ENCODE peak calls at places on chromosomes 3 and 15, in ten cellular contexts. X is fibroblast of pulmonary artery, E is adrenal gland, H is fibroblast of villous mesenchyme, A is dorsolateral prefrontal cortex, V is psoas muscle, J is mammary epithelial cell, M is stomach, P is osteocyte, W is epithelial cell of esophagus. L is an unnamed sample.

GRCh38 chr15:60047701-60048100 is 43.6 kb downstream of the FOXB1 start:
- DNase-seq in X (peak; percentile 31), E (no peak), H (no peak), A (no peak), V (no peak), J (no peak), M (no peak), P (no peak), W (peak; percentile 21), L (no peak)

GRCh38 chr3:159922861-159923312 is 65.7 kb upstream of the IL12A start:
- DNase-seq in X (no peak), E (no peak), H (no peak), A (no peak), V (no peak), J (no peak), M (no peak), P (no peak), W (no peak), L (no peak)

GRCh38 chr15:25734680-25735355 is 128.3 kb downstream of the ATP10A start:
- DNase-seq in X (no peak), E (no peak), H (no peak), A (no peak), V (no peak), J (no peak), M (no peak), P (peak; percentile 44), W (no peak), L (no peak)

GRCh38 chr15:38401101-38401500 is 52.8 kb upstream of the FAM98B start:
- DNase-seq in X (peak; percentile 34), E (no peak), H (no peak), A (no peak), V (no peak), J (peak; percentile 4), M (no peak), P (no peak), W (no peak), L (no peak)

GRCh38 chr3:43178891-43179366 is 73.0 kb upstream of the POMGNT2 start:
- DNase-seq in X (peak; percentile 33), E (peak; percentile 44), H (peak; percentile 85), A (no peak), V (no peak), J (peak; percentile 75), M (peak; percentile 43), P (peak; percentile 78), W (peak; percentile 86), L (no peak)

GRCh38 chr3:127741246-127741645 is 68.5 kb downstream of the ABTB1 start:
- DNase-seq in X (no peak), E (no peak), H (no peak), A (peak; percentile 28), V (no peak), J (no peak), M (no peak), P (no peak), W (no peak), L (no peak)

GRCh38 chr15:101499863-101500713 is 10.6 kb upstream of the PCSK6 start:
- DNase-seq in X (no peak), E (peak; percentile 87), H (peak; percentile 35), A (no peak), V (peak; percentile 86), J (no peak), M (peak; percentile 73), P (peak; percentile 62), W (no peak), L (no peak)

GRCh38 chr3:11096266-11097135 is 57.8 kb upstream of the HRH1 start:
- DNase-seq in X (peak; percentile 93), E (peak; percentile 71), H (peak; percentile 94), A (peak; percentile 78), V (peak; percentile 83), J (peak; percentile 93), M (peak; percentile 38), P (peak; percentile 92), W (peak; percentile 91), L (peak; percentile 38)

GRCh38 chr3:42052867-42053351 is 38.2 kb upstream of the TRAK1 start:
- DNase-seq in X (no peak), E (no peak), H (peak; percentile 63), A (no peak), V (no peak), J (no peak), M (no peak), P (no peak), W (no peak), L (no peak)

GRCh38 chr3:48042071-48042760 is 26.0 kb upstream of the MAP4 start:
- DNase-seq in X (no peak), E (no peak), H (no peak), A (no peak), V (no peak), J (peak; percentile 67), M (no peak), P (no peak), W (peak; percentile 32), L (no peak)

GRCh38 chr3:9786825-9787654 is 5.2 kb downstream of the TADA3 start:
- DNase-seq in X (no peak), E (no peak), H (no peak), A (no peak), V (no peak), J (no peak), M (no peak), P (no peak), W (no peak), L (no peak)
- TF ChIP-seq CTCF in X (peak; percentile 52), E (no peak), H (peak; percentile 43), A (no peak), V (no peak), J (peak; percentile 35), M (no peak), P (peak; percentile 57), W (peak; percentile 50), L (peak; percentile 59)

GRCh38 chr3:102224171-102224570 is 210.6 kb upstream of the ZPLD1 start:
- DNase-seq in X (peak; percentile 46), E (no peak), H (peak; percentile 40), A (no peak), V (no peak), J (no peak), M (no peak), P (no peak), W (peak; percentile 54), L (no peak)
- TF ChIP-seq CTCF in X (peak; percentile 33), E (no peak), H (peak; percentile 47), A (peak; percentile 33), V (no peak), J (peak; percentile 22), M (no peak), P (peak; percentile 45), W (peak; percentile 48), L (no peak)

GRCh38 chr15:78171864-78172472 is 22.8 kb downstream of the IDH3A start:
- DNase-seq in X (no peak), E (no peak), H (no peak), A (no peak), V (no peak), J (no peak), M (no peak), P (no peak), W (no peak), L (no peak)

GRCh38 chr15:78178056-78178455 is 28.9 kb downstream of the IDH3A start:
- DNase-seq in X (no peak), E (no peak), H (no peak), A (no peak), V (no peak), J (no peak), M (no peak), P (no peak), W (no peak), L (no peak)

GRCh38 chr15:78174398-78174797 is 25.2 kb downstream of the IDH3A start:
- DNase-seq in X (no peak), E (no peak), H (no peak), A (no peak), V (no peak), J (no peak), M (no peak), P (no peak), W (no peak), L (no peak)

GRCh38 chr15:78177447-78177873 is 28.3 kb downstream of the IDH3A start:
- DNase-seq in X (peak; percentile 25), E (peak; percentile 36), H (peak; percentile 28), A (peak; percentile 73), V (no peak), J (no peak), M (peak; percentile 42), P (no peak), W (peak; percentile 39), L (peak; percentile 67)

DNA sequence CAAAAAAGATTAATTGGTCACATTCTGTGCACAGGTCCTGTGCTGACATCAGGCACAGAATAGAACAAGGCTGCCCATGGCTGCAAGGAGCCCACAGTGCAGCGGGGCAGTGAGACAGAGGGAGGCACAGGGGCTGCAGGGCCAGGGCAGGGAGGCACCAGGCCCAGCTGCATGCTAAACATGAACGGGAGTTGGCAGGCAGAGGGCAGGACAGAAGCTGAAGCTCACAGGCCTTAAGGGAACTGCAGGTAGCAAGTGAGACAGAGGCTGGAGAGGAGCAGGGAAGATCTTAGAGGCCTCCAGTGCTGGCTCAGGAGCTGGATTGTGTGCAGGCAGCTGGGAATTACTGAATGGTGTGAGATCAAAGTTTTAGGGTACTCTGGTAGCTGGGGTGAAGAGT is 26.2 kb downstream of the IDH3A start:
- DNase-seq in X (no peak), E (no peak), H (no peak), A (no peak), V (no peak), J (no peak), M (no peak), P (no peak), W (no peak), L (no peak)
- TF ChIP-seq CTCF in X (no peak), E (no peak), H (no peak), A (no peak), V (no peak), J (no peak), M (no peak), P (no peak), W (no peak), L (no peak)

DNA sequence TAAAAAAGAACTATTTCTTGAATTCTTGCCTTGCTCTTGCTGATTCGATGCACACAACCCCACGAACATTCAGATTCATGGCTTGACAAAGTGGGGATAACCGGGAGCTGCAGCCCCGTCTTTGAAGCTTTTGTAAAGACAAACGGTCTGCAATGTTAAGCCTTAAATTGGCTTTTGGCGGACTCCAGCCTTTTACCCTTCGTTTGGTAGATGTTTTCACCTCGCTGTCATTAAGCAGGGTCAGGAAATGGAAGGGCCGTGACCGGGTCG is 376 bp upstream of the MAP2K5 start:
- DNase-seq in X (no peak), E (no peak), H (no peak), A (no peak), V (no peak), J (no peak), M (no peak), P (no peak), W (no peak), L (no peak)
- TF ChIP-seq CTCF in X (no peak), E (no peak), H (no peak), A (no peak), V (no peak), J (no peak), M (no peak), P (no peak), W (no peak), L (no peak)

DNA sequence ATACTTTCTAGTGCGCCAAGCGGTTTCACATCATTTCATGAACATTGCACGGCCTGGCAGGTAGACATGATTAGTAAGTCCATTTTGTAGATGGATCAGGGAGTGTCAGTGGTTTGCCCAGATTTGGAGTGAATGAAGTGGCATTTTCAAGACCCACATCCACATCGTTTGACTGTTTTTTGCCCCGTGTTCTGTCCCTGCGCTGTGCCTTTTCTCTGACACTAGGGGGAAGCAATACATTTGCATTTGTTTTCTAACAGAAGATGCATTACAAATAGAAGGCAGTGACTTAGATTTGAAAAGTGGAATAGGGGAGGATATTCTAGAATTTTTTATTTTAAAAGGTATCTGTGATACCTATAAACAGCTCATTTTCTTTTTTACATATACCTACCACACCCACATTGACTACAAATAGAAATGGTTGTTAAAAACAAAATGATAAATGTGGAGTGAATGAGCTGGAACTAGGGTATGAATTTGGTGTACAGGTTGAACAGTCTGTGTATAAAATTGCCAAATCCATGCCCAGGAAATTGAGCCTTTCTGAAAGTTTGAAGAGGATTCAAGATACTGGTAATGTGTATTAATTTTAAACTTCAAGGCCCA is 98.0 kb downstream of the USP13 start:
- DNase-seq in X (peak; percentile 48), E (no peak), H (peak; percentile 32), A (no peak), V (no peak), J (no peak), M (no peak), P (peak; percentile 54), W (peak; percentile 26), L (no peak)
- TF ChIP-seq CTCF in X (peak; percentile 79), E (peak; percentile 22), H (peak; percentile 77), A (peak; percentile 68), V (peak; percentile 30), J (peak; percentile 50), M (no peak), P (peak; percentile 75), W (peak; percentile 71), L (peak; percentile 65)

L was measured in neural crest cell.